ENCODE peak calls at places on chromosomes 5 and 9, in nine cellular contexts. One of them, this sample, is unnamed.

GRCh38 chr9:93964685-93965084 is 9.5 kb upstream of the BARX1 start:
- DNase-seq in neural crest cell: no peak
- DNase-seq in AG10803: no peak
- DNase-seq in heart left ventricle: peak; percentile 20
- DNase-seq in AG09319: no peak
- DNase-seq in brain microvascular endothelial cell: no peak
- DNase-seq in CD8-positive, alpha-beta T cell: no peak
- DNase-seq in gastrocnemius medialis: no peak
- DNase-seq in cardiac fibroblast: no peak
- DNase-seq in this sample: no peak

GRCh38 chr9:72382405-72382804 is 17.4 kb upstream of the ZFAND5 start:
- DNase-seq in AG09319: no peak
- DNase-seq in gastrocnemius medialis: no peak
- DNase-seq in brain microvascular endothelial cell: peak; percentile 66
- DNase-seq in neural crest cell: no peak
- DNase-seq in heart left ventricle: no peak
- DNase-seq in cardiac fibroblast: peak; percentile 63
- DNase-seq in CD8-positive, alpha-beta T cell: no peak
- DNase-seq in AG10803: no peak
- DNase-seq in this sample: no peak

GRCh38 chr5:93346301-93346700 is 234.7 kb downstream of the NR2F1-AS1 start:
- DNase-seq in cardiac fibroblast: peak; percentile 28
- DNase-seq in heart left ventricle: no peak
- DNase-seq in gastrocnemius medialis: no peak
- DNase-seq in CD8-positive, alpha-beta T cell: no peak
- DNase-seq in AG10803: peak; percentile 8
- DNase-seq in brain microvascular endothelial cell: no peak
- DNase-seq in neural crest cell: no peak
- DNase-seq in AG09319: no peak
- DNase-seq in this sample: no peak

GRCh38 chr5:125189451-125190051 is 443.1 kb upstream of the ZNF608 start:
- DNase-seq in AG09319: no peak
- DNase-seq in neural crest cell: no peak
- DNase-seq in CD8-positive, alpha-beta T cell: no peak
- DNase-seq in brain microvascular endothelial cell: peak; percentile 43
- DNase-seq in cardiac fibroblast: peak; percentile 66
- DNase-seq in gastrocnemius medialis: no peak
- DNase-seq in AG10803: no peak
- DNase-seq in heart left ventricle: no peak
- DNase-seq in this sample: no peak

GRCh38 chr5:167967494-167968180 is 323.8 kb upstream of the WWC1 start:
- DNase-seq in heart left ventricle: no peak
- DNase-seq in brain microvascular endothelial cell: no peak
- DNase-seq in cardiac fibroblast: no peak
- DNase-seq in AG10803: peak; percentile 51
- DNase-seq in AG09319: no peak
- DNase-seq in CD8-positive, alpha-beta T cell: no peak
- DNase-seq in neural crest cell: no peak
- DNase-seq in gastrocnemius medialis: no peak
- DNase-seq in this sample: no peak

GRCh38 chr5:36696059-36696673 is 89.8 kb downstream of the SLC1A3 start:
- DNase-seq in cardiac fibroblast: peak; percentile 80
- DNase-seq in AG10803: peak; percentile 61
- DNase-seq in CD8-positive, alpha-beta T cell: peak; percentile 26
- DNase-seq in heart left ventricle: no peak
- DNase-seq in brain microvascular endothelial cell: peak; percentile 61
- DNase-seq in AG09319: no peak
- DNase-seq in neural crest cell: peak; percentile 45
- DNase-seq in gastrocnemius medialis: peak; percentile 52
- DNase-seq in this sample: no peak

GRCh38 chr5:177509361-177509951 is at the start of gene DOK3:
- DNase-seq in brain microvascular endothelial cell: no peak
- DNase-seq in AG09319: no peak
- DNase-seq in cardiac fibroblast: no peak
- DNase-seq in gastrocnemius medialis: peak; percentile 36
- DNase-seq in CD8-positive, alpha-beta T cell: no peak
- DNase-seq in neural crest cell: no peak
- DNase-seq in heart left ventricle: peak; percentile 80
- DNase-seq in AG10803: no peak
- DNase-seq in this sample: no peak

GRCh38 chr5:159504857-159505304 is 174.6 kb upstream of the IL12B start:
- DNase-seq in brain microvascular endothelial cell: peak; percentile 73
- DNase-seq in AG09319: peak; percentile 34
- DNase-seq in AG10803: peak; percentile 71
- DNase-seq in gastrocnemius medialis: no peak
- DNase-seq in heart left ventricle: no peak
- DNase-seq in CD8-positive, alpha-beta T cell: no peak
- DNase-seq in neural crest cell: no peak
- DNase-seq in cardiac fibroblast: peak; percentile 78
- DNase-seq in this sample: peak; percentile 48

GRCh38 chr5:32071351-32071944 is 102.7 kb downstream of the GOLPH3 start:
- DNase-seq in AG09319: no peak
- DNase-seq in brain microvascular endothelial cell: no peak
- DNase-seq in CD8-positive, alpha-beta T cell: no peak
- DNase-seq in cardiac fibroblast: peak; percentile 72
- DNase-seq in AG10803: peak; percentile 37
- DNase-seq in neural crest cell: no peak
- DNase-seq in heart left ventricle: no peak
- DNase-seq in gastrocnemius medialis: no peak
- DNase-seq in this sample: peak; percentile 39

GRCh38 chr5:40691894-40692293 is 12.2 kb downstream of the PTGER4 start:
- DNase-seq in gastrocnemius medialis: no peak
- DNase-seq in heart left ventricle: no peak
- DNase-seq in neural crest cell: no peak
- DNase-seq in brain microvascular endothelial cell: no peak
- DNase-seq in cardiac fibroblast: no peak
- DNase-seq in AG09319: no peak
- DNase-seq in AG10803: no peak
- DNase-seq in CD8-positive, alpha-beta T cell: no peak
- DNase-seq in this sample: no peak

GRCh38 chr5:4857761-4858160 is 282.4 kb upstream of the ADAMTS16 start:
- DNase-seq in AG10803: no peak
- DNase-seq in AG09319: no peak
- DNase-seq in gastrocnemius medialis: no peak
- DNase-seq in CD8-positive, alpha-beta T cell: no peak
- DNase-seq in cardiac fibroblast: no peak
- DNase-seq in brain microvascular endothelial cell: no peak
- DNase-seq in heart left ventricle: no peak
- DNase-seq in neural crest cell: no peak
- DNase-seq in this sample: no peak

GRCh38 chr9:19154135-19154612 is 26.9 kb upstream of the PLIN2 start:
- DNase-seq in AG09319: no peak
- DNase-seq in cardiac fibroblast: peak; percentile 92
- DNase-seq in brain microvascular endothelial cell: peak; percentile 96
- DNase-seq in AG10803: peak; percentile 68
- DNase-seq in CD8-positive, alpha-beta T cell: no peak
- DNase-seq in heart left ventricle: no peak
- DNase-seq in gastrocnemius medialis: peak; percentile 30
- DNase-seq in neural crest cell: no peak
- DNase-seq in this sample: peak; percentile 72

GRCh38 chr9:124037790-124038189 is 26.2 kb downstream of the LHX2 start:
- DNase-seq in heart left ventricle: no peak
- DNase-seq in cardiac fibroblast: no peak
- DNase-seq in neural crest cell: no peak
- DNase-seq in gastrocnemius medialis: no peak
- DNase-seq in AG09319: no peak
- DNase-seq in AG10803: peak; percentile 9
- DNase-seq in brain microvascular endothelial cell: no peak
- DNase-seq in CD8-positive, alpha-beta T cell: no peak
- DNase-seq in this sample: no peak

GRCh38 chr5:16784843-16785791 is 151.0 kb downstream of the MYO10 start:
- DNase-seq in cardiac fibroblast: peak; percentile 20
- DNase-seq in AG09319: no peak
- DNase-seq in CD8-positive, alpha-beta T cell: no peak
- DNase-seq in AG10803: no peak
- DNase-seq in neural crest cell: no peak
- DNase-seq in brain microvascular endothelial cell: no peak
- DNase-seq in heart left ventricle: no peak
- DNase-seq in gastrocnemius medialis: peak; percentile 63
- DNase-seq in this sample: no peak

GRCh38 chr9:99011161-99011709 is 67.5 kb downstream of the COL15A1 start:
- DNase-seq in CD8-positive, alpha-beta T cell: no peak
- DNase-seq in cardiac fibroblast: peak; percentile 48
- DNase-seq in AG09319: no peak
- DNase-seq in gastrocnemius medialis: no peak
- DNase-seq in neural crest cell: no peak
- DNase-seq in brain microvascular endothelial cell: no peak
- DNase-seq in AG10803: no peak
- DNase-seq in heart left ventricle: no peak
- DNase-seq in this sample: no peak

GRCh38 chr9:27586200-27586599 is 12.9 kb upstream of the C9orf72 start:
- DNase-seq in brain microvascular endothelial cell: no peak
- DNase-seq in cardiac fibroblast: no peak
- DNase-seq in heart left ventricle: no peak
- DNase-seq in AG10803: no peak
- DNase-seq in AG09319: no peak
- DNase-seq in neural crest cell: no peak
- DNase-seq in CD8-positive, alpha-beta T cell: no peak
- DNase-seq in gastrocnemius medialis: no peak
- DNase-seq in this sample: no peak

GRCh38 chr5:164185000-164185399 is 679.6 kb downstream of the MAT2B start:
- DNase-seq in heart left ventricle: no peak
- DNase-seq in brain microvascular endothelial cell: no peak
- DNase-seq in AG10803: no peak
- DNase-seq in cardiac fibroblast: no peak
- DNase-seq in CD8-positive, alpha-beta T cell: no peak
- DNase-seq in gastrocnemius medialis: no peak
- DNase-seq in AG09319: no peak
- DNase-seq in neural crest cell: no peak
- DNase-seq in this sample: no peak

GRCh38 chr9:93959739-93960154 is 4.6 kb upstream of the BARX1 start:
- DNase-seq in gastrocnemius medialis: no peak
- DNase-seq in brain microvascular endothelial cell: no peak
- DNase-seq in neural crest cell: no peak
- DNase-seq in CD8-positive, alpha-beta T cell: no peak
- DNase-seq in cardiac fibroblast: no peak
- DNase-seq in AG09319: no peak
- DNase-seq in AG10803: no peak
- DNase-seq in heart left ventricle: no peak
- DNase-seq in this sample: no peak

GRCh38 chr9:114906922-114907571 is 23.3 kb downstream of the TNFSF8 start:
- DNase-seq in gastrocnemius medialis: no peak
- DNase-seq in brain microvascular endothelial cell: no peak
- DNase-seq in CD8-positive, alpha-beta T cell: peak; percentile 26
- DNase-seq in heart left ventricle: no peak
- DNase-seq in AG09319: no peak
- DNase-seq in neural crest cell: no peak
- DNase-seq in AG10803: no peak
- DNase-seq in cardiac fibroblast: peak; percentile 67
- DNase-seq in this sample: no peak

GRCh38 chr5:81971694-81972495 is at the start of gene ATG10:
- DNase-seq in neural crest cell: peak; percentile 88
- DNase-seq in AG09319: peak; percentile 85
- DNase-seq in AG10803: peak; percentile 88
- DNase-seq in brain microvascular endothelial cell: peak; percentile 71
- DNase-seq in cardiac fibroblast: peak; percentile 91
- DNase-seq in CD8-positive, alpha-beta T cell: peak; percentile 84
- DNase-seq in heart left ventricle: peak; percentile 97
- DNase-seq in gastrocnemius medialis: peak; percentile 87
- DNase-seq in this sample: peak; percentile 89
- TF ChIP-seq CTCF in neural crest cell: no peak
- TF ChIP-seq CTCF in AG09319: no peak
- TF ChIP-seq CTCF in AG10803: no peak
- TF ChIP-seq CTCF in brain microvascular endothelial cell: no peak
- TF ChIP-seq CTCF in cardiac fibroblast: no peak
- TF ChIP-seq CTCF in CD8-positive, alpha-beta T cell: no peak
- TF ChIP-seq CTCF in heart left ventricle: no peak
- TF ChIP-seq CTCF in gastrocnemius medialis: peak; percentile 9
- TF ChIP-seq CTCF in this sample: peak; percentile 36

GRCh38 chr5:13276143-13276542 is 668.3 kb downstream of the DNAH5 start:
- DNase-seq in cardiac fibroblast: no peak
- DNase-seq in heart left ventricle: no peak
- DNase-seq in AG10803: no peak
- DNase-seq in neural crest cell: no peak
- DNase-seq in brain microvascular endothelial cell: no peak
- DNase-seq in AG09319: no peak
- DNase-seq in gastrocnemius medialis: no peak
- DNase-seq in CD8-positive, alpha-beta T cell: no peak
- DNase-seq in this sample: no peak

DNA sequence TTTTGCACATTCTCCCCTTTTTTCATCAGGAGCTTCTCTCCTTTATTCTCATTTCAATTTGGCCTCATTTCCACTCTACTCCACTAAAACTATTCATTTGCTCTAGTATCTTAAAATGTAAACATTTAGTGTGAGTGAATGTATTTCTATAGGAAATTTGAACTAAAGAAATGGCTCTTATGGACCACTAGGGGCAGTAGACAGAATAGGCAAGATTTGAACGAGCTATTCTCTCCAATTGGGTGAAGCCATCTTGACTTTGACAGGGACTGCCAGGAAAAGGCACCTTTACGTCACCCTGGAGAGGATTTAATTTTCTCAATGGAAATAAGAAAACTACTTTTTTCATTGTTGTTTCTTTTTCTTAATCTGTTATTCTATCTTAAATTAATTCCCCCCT is 666.3 kb downstream of the DNAH5 start:
- DNase-seq in AG10803: no peak
- DNase-seq in gastrocnemius medialis: no peak
- DNase-seq in AG09319: no peak
- DNase-seq in CD8-positive, alpha-beta T cell: no peak
- DNase-seq in neural crest cell: no peak
- DNase-seq in heart left ventricle: no peak
- DNase-seq in cardiac fibroblast: no peak
- DNase-seq in brain microvascular endothelial cell: no peak
- DNase-seq in this sample: no peak
- TF ChIP-seq CTCF in AG10803: peak; percentile 16
- TF ChIP-seq CTCF in gastrocnemius medialis: no peak
- TF ChIP-seq CTCF in AG09319: peak; percentile 11
- TF ChIP-seq CTCF in CD8-positive, alpha-beta T cell: no peak
- TF ChIP-seq CTCF in neural crest cell: peak; percentile 62
- TF ChIP-seq CTCF in heart left ventricle: no peak
- TF ChIP-seq CTCF in cardiac fibroblast: peak; percentile 27
- TF ChIP-seq CTCF in brain microvascular endothelial cell: peak; percentile 28
- TF ChIP-seq CTCF in this sample: no peak

GRCh38 chr9:137164370-137165249 is 5.2 kb downstream of the LRRC26 start:
- DNase-seq in CD8-positive, alpha-beta T cell: no peak
- DNase-seq in gastrocnemius medialis: no peak
- DNase-seq in AG09319: no peak
- DNase-seq in brain microvascular endothelial cell: no peak
- DNase-seq in heart left ventricle: no peak
- DNase-seq in neural crest cell: no peak
- DNase-seq in AG10803: no peak
- DNase-seq in cardiac fibroblast: no peak
- DNase-seq in this sample: no peak
- TF ChIP-seq CTCF in CD8-positive, alpha-beta T cell: no peak
- TF ChIP-seq CTCF in gastrocnemius medialis: no peak
- TF ChIP-seq CTCF in AG09319: no peak
- TF ChIP-seq CTCF in brain microvascular endothelial cell: no peak
- TF ChIP-seq CTCF in heart left ventricle: no peak
- TF ChIP-seq CTCF in neural crest cell: no peak
- TF ChIP-seq CTCF in AG10803: no peak
- TF ChIP-seq CTCF in cardiac fibroblast: no peak
- TF ChIP-seq CTCF in this sample: no peak

DNA sequence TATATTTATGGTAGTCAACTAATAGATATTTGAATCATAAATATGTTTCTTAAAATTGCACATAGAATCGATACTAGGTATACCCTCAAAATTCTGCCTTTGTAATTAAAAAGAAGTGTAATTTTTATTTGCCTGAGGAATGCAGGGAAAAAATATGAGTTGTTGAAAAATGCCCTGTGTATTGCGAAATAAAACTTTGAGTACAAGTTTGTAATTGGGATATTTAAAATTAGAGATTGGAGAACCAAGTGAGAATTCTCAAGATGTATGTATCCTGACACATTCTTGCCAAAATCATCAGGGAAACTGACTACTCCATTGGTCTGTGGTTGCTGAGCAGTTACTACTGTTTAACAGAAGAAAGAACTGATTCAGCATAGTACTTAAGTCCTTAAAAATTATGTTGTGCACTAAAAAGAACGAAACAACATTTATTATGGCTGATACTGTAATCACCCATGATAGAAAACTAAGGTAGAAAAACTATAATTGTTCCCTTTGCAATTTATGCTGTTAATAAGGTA is 36.0 kb downstream of the ST8SIA4 start:
- DNase-seq in heart left ventricle: no peak
- DNase-seq in AG09319: no peak
- DNase-seq in neural crest cell: no peak
- DNase-seq in brain microvascular endothelial cell: no peak
- DNase-seq in gastrocnemius medialis: no peak
- DNase-seq in AG10803: no peak
- DNase-seq in CD8-positive, alpha-beta T cell: no peak
- DNase-seq in cardiac fibroblast: no peak
- DNase-seq in this sample: no peak
- TF ChIP-seq CTCF in heart left ventricle: no peak
- TF ChIP-seq CTCF in AG09319: no peak
- TF ChIP-seq CTCF in neural crest cell: no peak
- TF ChIP-seq CTCF in brain microvascular endothelial cell: no peak
- TF ChIP-seq CTCF in gastrocnemius medialis: no peak
- TF ChIP-seq CTCF in AG10803: no peak
- TF ChIP-seq CTCF in CD8-positive, alpha-beta T cell: no peak
- TF ChIP-seq CTCF in cardiac fibroblast: no peak
- TF ChIP-seq CTCF in this sample: no peak